ENCODE peak calls at places on chromosome 21, in four cellular contexts. X is activated T-helper 1 cell treated with Interleukin-2 at 50 U/mL for 16 hours, D is HS-27A, Z is testis. C is an unnamed sample.

GRCh38 chr21:45543371-45543709 is 1.1 kb upstream of the SLC19A1 start:
- DNase-seq in X (no peak), D (no peak), Z (peak; percentile 13), C (peak; percentile 17)

GRCh38 chr21:33302796-33303195 is 22.0 kb upstream of the IFNAR1 start:
- DNase-seq in X (no peak), D (no peak), Z (no peak), C (no peak)

GRCh38 chr21:29379517-29380054 is 80.9 kb downstream of the BACH1 start:
- DNase-seq in X (no peak), D (no peak), Z (no peak), C (no peak)

GRCh38 chr21:26887241-26887640 is 42.0 kb upstream of the ADAMTS1 start:
- DNase-seq in X (no peak), D (no peak), Z (no peak), C (no peak)

GRCh38 chr21:39441502-39442475 is 3.8 kb downstream of the LCA5L start:
- DNase-seq in X (peak; percentile 5), D (no peak), Z (no peak), C (peak; percentile 38)

GRCh38 chr21:33238565-33239255 is 9.0 kb downstream of the IFNAR2 start:
- DNase-seq in X (no peak), D (no peak), Z (no peak), C (no peak)

GRCh38 chr21:28447453-28447852 is 545.2 kb downstream of the LTN1 start:
- DNase-seq in X (no peak), D (no peak), Z (no peak), C (no peak)

GRCh38 chr21:32826317-32827167 is 55.0 kb upstream of the PAXBP1 start:
- DNase-seq in X (no peak), D (no peak), Z (peak; percentile 71), C (peak; percentile 54)

GRCh38 chr21:35920428-35920827 is 139.9 kb downstream of the SETD4 start:
- DNase-seq in X (no peak), D (no peak), Z (no peak), C (no peak)

GRCh38 chr21:46126321-46127238 is 28.7 kb downstream of the COL6A2 start:
- DNase-seq in X (no peak), D (no peak), Z (peak; percentile 12), C (peak; percentile 11)

GRCh38 chr21:36320421-36321324 is 676 bp downstream of the MORC3 start:
- DNase-seq in X (no peak), D (no peak), Z (peak; percentile 72), C (peak; percentile 82)

GRCh38 chr21:42220138-42220701 is 1.3 kb downstream of the ABCG1 start:
- DNase-seq in X (peak; percentile 54), D (no peak), Z (peak; percentile 72), C (peak; percentile 88)

GRCh38 chr21:43825936-43826622 is 36.7 kb downstream of the RRP1 start:
- DNase-seq in X (no peak), D (no peak), Z (no peak), C (no peak)

GRCh38 chr21:37565530-37566223 is 199.1 kb downstream of the DYRK1A start:
- DNase-seq in X (no peak), D (no peak), Z (peak; percentile 69), C (no peak)

GRCh38 chr21:33101300-33102005 is 31.5 kb downstream of the OLIG1 start:
- DNase-seq in X (no peak), D (no peak), Z (no peak), C (no peak)

GRCh38 chr21:45570826-45571601 is 28.8 kb upstream of the SLC19A1 start:
- DNase-seq in X (no peak), D (no peak), Z (no peak), C (peak; percentile 81)

GRCh38 chr21:38250991-38251418 is 5.8 kb upstream of the KCNJ15 start:
- DNase-seq in X (no peak), D (no peak), Z (no peak), C (no peak)

GRCh38 chr21:15400905-15401304 is 328.9 kb upstream of the USP25 start:
- DNase-seq in X (no peak), D (no peak), Z (no peak), C (no peak)

GRCh38 chr21:30194701-30195299 is 21.1 kb downstream of the CLDN8 start:
- DNase-seq in X (no peak), D (peak; percentile 12), Z (peak; percentile 42), C (no peak)

GRCh38 chr21:46551636-46552241 is 53.1 kb downstream of the S100B start:
- DNase-seq in X (peak; percentile 22), D (no peak), Z (no peak), C (no peak)

GRCh38 chr21:34074283-34075098 is 1.1 kb downstream of the MRPS6 start:
- DNase-seq in X (no peak), D (no peak), Z (no peak), C (no peak)

GRCh38 chr21:29650561-29651022 is 289.2 kb downstream of the GRIK1 start:
- DNase-seq in X (no peak), D (no peak), Z (no peak), C (no peak)

GRCh38 chr21:43209575-43210453 is 41.0 kb downstream of the CRYAA start:
- DNase-seq in X (no peak), D (no peak), Z (peak; percentile 12), C (peak; percentile 94)

GRCh38 chr21:42518216-42518615 is 4.6 kb downstream of the SLC37A1 start:
- DNase-seq in X (no peak), D (no peak), Z (no peak), C (peak; percentile 79)

GRCh38 chr21:35265170-35265877 is 216.2 kb upstream of the RUNX1 start:
- DNase-seq in X (no peak), D (no peak), Z (no peak), C (peak; percentile 31)

GRCh38 chr21:34907783-34908423 is 141.2 kb downstream of the RUNX1 start:
- DNase-seq in X (no peak), D (no peak), Z (no peak), C (no peak)

C was measured in adrenal gland.